ENCODE peak calls at places on chromosomes 3 and 15, in nine cellular contexts. W is GM12864; Q is kidney epithelial cell; S is psoas muscle; C is CD8-positive, alpha-beta memory T cell; R is esophagus squamous epithelium; N is dorsolateral prefrontal cortex; Y is cardiac fibroblast; X is pancreas. H is an unnamed sample.

GRCh38 chr3:36774072-36774471 is 9.7 kb upstream of the DCLK3 start:
- DNase-seq in S (no peak), C (no peak), N (no peak), X (no peak), R (no peak), W (no peak), Y (peak), Q (no peak), H (no peak)

GRCh38 chr15:25092661-25093060 is 137.9 kb downstream of the SNRPN start:
- DNase-seq in Q (no peak), Y (peak), R (no peak), N (no peak), X (no peak), W (no peak), S (no peak), C (no peak), H (no peak)

GRCh38 chr3:96236499-96236898 is 577.9 kb upstream of the EPHA6 start:
- DNase-seq in X (no peak), S (no peak), W (no peak), Y (no peak), R (no peak), N (no peak), Q (no peak), C (no peak), H (no peak)

GRCh38 chr15:96336045-96336642 is 5.6 kb downstream of the NR2F2 start:
- DNase-seq in N (no peak), R (no peak), S (no peak), W (no peak), C (no peak), X (no peak), Q (no peak), Y (peak), H (no peak)

GRCh38 chr3:17183951-17184550 is 299.3 kb downstream of the PLCL2 start:
- DNase-seq in Q (peak), R (no peak), W (no peak), C (no peak), N (no peak), X (no peak), Y (peak), S (no peak), H (no peak)

GRCh38 chr15:98658831-98659699 is 10.7 kb downstream of the IGF1R start:
- DNase-seq in Y (peak), R (no peak), C (no peak), W (no peak), Q (no peak), S (no peak), X (no peak), N (peak), H (no peak)

GRCh38 chr3:186208328-186208989 is 99.6 kb upstream of the ETV5 start:
- DNase-seq in N (no peak), Y (no peak), Q (no peak), C (no peak), S (no peak), X (no peak), W (no peak), R (no peak), H (no peak)

GRCh38 chr3:58230876-58231552 is 6.6 kb upstream of the ABHD6 start:
- DNase-seq in W (no peak), Q (no peak), C (no peak), R (no peak), Y (no peak), S (no peak), N (no peak), X (no peak), H (no peak)

GRCh38 chr3:70775257-70775656 is 462.8 kb upstream of the MDFIC2 start:
- DNase-seq in Q (no peak), C (no peak), N (no peak), W (no peak), S (no peak), Y (no peak), X (no peak), R (no peak), H (no peak)

GRCh38 chr3:126147147-126147931 is 33.0 kb downstream of the ALDH1L1 start:
- DNase-seq in R (no peak), Y (no peak), W (no peak), X (peak), C (no peak), N (no peak), S (peak), Q (no peak), H (no peak)

GRCh38 chr15:43219929-43220886 is 610 bp downstream of the EPB42 start:
- DNase-seq in X (no peak), R (no peak), N (no peak), W (no peak), Q (no peak), S (no peak), Y (no peak), C (no peak), H (peak)

GRCh38 chr15:63308491-63308890 is 31.1 kb downstream of the APH1B start:
- DNase-seq in R (no peak), Y (no peak), Q (no peak), W (no peak), C (no peak), N (no peak), X (no peak), S (no peak), H (no peak)

GRCh38 chr3:187684880-187685279 is 14.7 kb upstream of the SST start:
- DNase-seq in Q (no peak), W (no peak), S (no peak), C (no peak), Y (peak), X (no peak), N (no peak), R (no peak), H (no peak)

GRCh38 chr3:85821130-85821756 is 862.5 kb downstream of the CADM2 start:
- DNase-seq in X (no peak), Q (peak), Y (peak), S (no peak), C (no peak), R (no peak), W (peak), N (no peak), H (no peak)

GRCh38 chr3:55884066-55884465 is 397.0 kb upstream of the WNT5A start:
- DNase-seq in C (no peak), R (no peak), Q (no peak), N (no peak), X (no peak), S (no peak), W (no peak), Y (no peak), H (no peak)
- H3K4me3 ChIP-seq in C (no peak), R (no peak), Q (no peak), N (no peak), X (no peak), S (no peak), W (no peak), Y (no peak), H (no peak)

GRCh38 chr3:6861331-6861988 is 545 bp downstream of the GRM7 start:
- DNase-seq in R (no peak), S (no peak), Q (no peak), W (no peak), N (no peak), X (peak), C (no peak), Y (no peak), H (no peak)

GRCh38 chr3:6860911-6861330 is at the start of gene GRM7:
- DNase-seq in X (peak), C (no peak), R (no peak), S (no peak), W (no peak), Y (no peak), Q (peak), N (peak), H (no peak)

GRCh38 chr3:6862880-6863195 is 1.9 kb downstream of the GRM7 start:
- DNase-seq in X (no peak), Q (no peak), Y (no peak), R (no peak), S (no peak), W (no peak), N (no peak), C (no peak), H (no peak)

GRCh38 chr3:6860149-6860548 is 766 bp upstream of the GRM7 start:
- DNase-seq in W (no peak), Q (no peak), Y (no peak), C (no peak), R (no peak), N (no peak), X (no peak), S (no peak), H (no peak)

GRCh38 chr3:6861989-6862879 is 1.3 kb downstream of the GRM7 start:
- DNase-seq in Q (no peak), R (no peak), Y (no peak), S (no peak), N (no peak), X (no peak), W (no peak), C (no peak), H (no peak)
- H3K4me3 ChIP-seq in Q (peak), R (no peak), Y (no peak), S (no peak), N (peak), X (no peak), W (no peak), C (no peak), H (no peak)

DNA sequence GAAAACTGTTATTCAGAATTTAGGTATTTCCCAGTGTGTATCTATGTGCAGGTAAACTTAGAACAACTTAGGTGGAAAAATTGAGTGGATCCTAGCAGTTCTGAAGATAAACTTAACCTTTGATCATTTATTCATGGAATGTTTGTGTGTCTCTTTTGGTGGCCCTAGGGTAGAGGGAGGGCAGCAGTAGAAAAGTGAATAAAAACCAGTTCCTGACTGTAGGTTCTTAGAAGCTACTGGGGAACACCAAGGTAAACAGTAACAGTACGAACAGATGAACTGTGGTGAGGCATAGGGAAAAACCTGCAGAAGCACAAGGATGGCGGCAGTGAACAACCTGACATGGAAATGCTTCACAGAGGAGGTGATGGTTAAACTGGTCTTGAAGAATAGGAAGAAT is 2.5 kb downstream of the SNRK start:
- DNase-seq in R (no peak), Q (no peak), N (no peak), Y (no peak), C (no peak), W (no peak), S (no peak), X (no peak), H (no peak)
- H3K4me3 ChIP-seq in R (peak), Q (no peak), N (peak), Y (peak), C (peak), W (peak), S (peak), X (peak), H (peak)

GRCh38 chr3:113741086-113741485 is 5.0 kb downstream of the NAA50 start:
- DNase-seq in W (no peak), Q (no peak), C (no peak), Y (no peak), R (no peak), N (no peak), S (no peak), X (no peak), H (no peak)

GRCh38 chr3:113745273-113746068 is 578 bp downstream of the NAA50 start:
- DNase-seq in W (peak), S (peak), N (peak), C (peak), R (peak), Y (peak), Q (peak), X (peak), H (peak)

GRCh38 chr3:113746069-113746954 is at the start of gene NAA50:
- DNase-seq in R (peak), S (peak), N (peak), Q (no peak), X (peak), C (peak), W (peak), Y (peak), H (peak)

GRCh38 chr3:113744941-113745272 is 1.1 kb downstream of the NAA50 start:
- DNase-seq in Q (no peak), C (no peak), W (no peak), R (no peak), X (no peak), Y (no peak), S (no peak), N (no peak), H (no peak)

GRCh38 chr3:113743006-113743639 is 2.9 kb downstream of the NAA50 start:
- DNase-seq in N (no peak), Y (no peak), Q (no peak), X (no peak), S (no peak), W (no peak), C (no peak), R (no peak), H (no peak)
- H3K4me3 ChIP-seq in N (no peak), Y (no peak), Q (no peak), X (no peak), S (peak), W (peak), C (peak), R (no peak), H (peak)

H was measured in RWPE2.